ENCODE peak calls at places on chromosomes 12 and 14, in ten cellular contexts. B, Z, J, K, W, T, E, O, X and N are unnamed samples.
A peak's percentile ranks its signal among the peaks of the same experiment; 100 is the strongest.

GRCh38 chr12:34401659-34402227 is 379.4 kb downstream of the ALG10 start:
- DNase-seq in B (no peak), Z (no peak), J (peak; percentile 56), K (peak; percentile 76), W (no peak), T (peak; percentile 15), E (peak; percentile 1), O (peak; percentile 90), X (peak; percentile 8), N (peak; percentile 11)

GRCh38 chr12:27178723-27179398 is 65.2 kb upstream of the STK38L start:
- DNase-seq in B (no peak), Z (no peak), J (no peak), K (no peak), W (no peak), T (no peak), E (no peak), O (no peak), X (no peak), N (no peak)

GRCh38 chr12:6772331-6772695 is at the start of gene LAG3:
- DNase-seq in B (peak; percentile 38), Z (no peak), J (no peak), K (no peak), W (no peak), T (no peak), E (no peak), O (no peak), X (no peak), N (no peak)

GRCh38 chr12:18595406-18595805 is 142.4 kb downstream of the PLCZ1 start:
- DNase-seq in B (no peak), Z (no peak), J (no peak), K (no peak), W (no peak), T (no peak), E (no peak), O (no peak), X (no peak), N (no peak)

GRCh38 chr12:63940295-63940997 is 95.9 kb downstream of the SRGAP1 start:
- DNase-seq in B (no peak), Z (no peak), J (no peak), K (no peak), W (no peak), T (no peak), E (no peak), O (no peak), X (no peak), N (no peak)

GRCh38 chr14:80465541-80466220 is 254.4 kb upstream of the DIO2 start:
- DNase-seq in B (no peak), Z (no peak), J (no peak), K (no peak), W (no peak), T (no peak), E (no peak), O (no peak), X (no peak), N (no peak)

GRCh38 chr12:3493225-3494049 is 2.4 kb downstream of the PRMT8 start:
- DNase-seq in B (no peak), Z (no peak), J (no peak), K (no peak), W (no peak), T (no peak), E (no peak), O (no peak), X (no peak), N (no peak)

GRCh38 chr12:60760965-60761364 is 1165.1 kb downstream of the SLC16A7 start:
- DNase-seq in B (no peak), Z (no peak), J (no peak), K (no peak), W (peak; percentile 74), T (no peak), E (no peak), O (no peak), X (no peak), N (no peak)

GRCh38 chr14:65187421-65188049 is 85.2 kb upstream of the MAX start:
- DNase-seq in B (no peak), Z (no peak), J (no peak), K (no peak), W (no peak), T (no peak), E (no peak), O (no peak), X (no peak), N (no peak)

GRCh38 chr14:54762296-54762695 is 140.3 kb downstream of the GCH1 start:
- DNase-seq in B (no peak), Z (no peak), J (no peak), K (peak; percentile 53), W (no peak), T (no peak), E (peak; percentile 22), O (no peak), X (no peak), N (no peak)

GRCh38 chr14:51661504-51661903 is 9.8 kb downstream of the FRMD6 start:
- DNase-seq in B (no peak), Z (no peak), J (no peak), K (no peak), W (no peak), T (no peak), E (no peak), O (no peak), X (no peak), N (no peak)

GRCh38 chr12:12032771-12033588 is 37.8 kb upstream of the BCL2L14 start:
- DNase-seq in B (peak; percentile 87), Z (peak; percentile 83), J (peak; percentile 87), K (peak; percentile 87), W (peak; percentile 61), T (peak; percentile 82), E (peak; percentile 69), O (peak; percentile 94), X (peak; percentile 67), N (peak; percentile 77)

GRCh38 chr14:105061428-105062047 is 3.7 kb downstream of the GPR132 start:
- DNase-seq in B (peak; percentile 62), Z (no peak), J (peak; percentile 76), K (no peak), W (peak; percentile 87), T (peak; percentile 44), E (peak; percentile 61), O (no peak), X (peak; percentile 69), N (no peak)

GRCh38 chr12:104662908-104663307 is 206.2 kb downstream of the CHST11 start:
- DNase-seq in B (no peak), Z (no peak), J (no peak), K (peak; percentile 65), W (no peak), T (no peak), E (no peak), O (no peak), X (no peak), N (no peak)

GRCh38 chr14:30799933-30800332 is 74.4 kb upstream of the COCH start:
- DNase-seq in B (no peak), Z (no peak), J (no peak), K (no peak), W (no peak), T (no peak), E (no peak), O (no peak), X (no peak), N (no peak)

GRCh38 chr14:52391866-52392600 is 77.9 kb downstream of the PTGER2 start:
- DNase-seq in B (no peak), Z (peak; percentile 13), J (no peak), K (no peak), W (no peak), T (no peak), E (no peak), O (no peak), X (no peak), N (no peak)

GRCh38 chr12:91685917-91686316 is 459.7 kb downstream of the BTG1 start:
- DNase-seq in B (no peak), Z (peak; percentile 23), J (no peak), K (no peak), W (no peak), T (no peak), E (no peak), O (no peak), X (no peak), N (no peak)

GRCh38 chr12:473863-474577 is 14.3 kb downstream of the B4GALNT3 start:
- DNase-seq in B (no peak), Z (no peak), J (no peak), K (no peak), W (no peak), T (no peak), E (no peak), O (no peak), X (no peak), N (no peak)

GRCh38 chr14:77808250-77808649 is 8.3 kb downstream of the ADCK1 start:
- DNase-seq in B (no peak), Z (no peak), J (no peak), K (no peak), W (no peak), T (no peak), E (no peak), O (no peak), X (no peak), N (no peak)

DNA sequence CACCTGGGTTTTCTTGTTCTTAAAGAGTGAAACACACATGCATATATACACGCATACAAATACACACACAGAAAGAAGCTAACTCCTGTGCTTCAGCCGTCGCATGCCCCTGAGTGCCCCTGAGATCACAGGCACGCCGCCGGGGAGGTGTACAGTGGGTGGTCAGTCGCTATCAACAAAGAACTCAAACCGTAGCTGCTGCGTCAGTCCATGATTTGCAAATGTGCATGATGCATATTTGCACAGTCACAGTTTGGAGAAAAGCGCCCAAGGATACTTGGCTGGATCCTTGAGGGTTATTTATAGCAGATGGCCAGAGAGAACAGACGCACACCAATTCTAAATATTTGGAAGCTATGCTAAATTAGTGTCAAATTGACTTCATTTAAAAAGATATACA is 206.9 kb downstream of the TMEM132D start:
- DNase-seq in B (no peak), Z (no peak), J (no peak), K (no peak), W (no peak), T (no peak), E (no peak), O (peak; percentile 86), X (no peak), N (no peak)
- TF ChIP-seq POLR2AphosphoS5 in B (no peak), Z (no peak), J (no peak), K (no peak), W (no peak), T (no peak), E (no peak), O (no peak), X (no peak), N (no peak)

GRCh38 chr12:28817524-28817923 is 331.6 kb upstream of the FAR2 start:
- DNase-seq in B (no peak), Z (no peak), J (no peak), K (no peak), W (no peak), T (no peak), E (peak; percentile 11), O (no peak), X (no peak), N (no peak)
- TF ChIP-seq CTCF in B (no peak), Z (no peak), J (no peak), K (no peak), W (no peak), T (no peak), E (peak; percentile 64), O (no peak), X (no peak), N (no peak)

GRCh38 chr14:35234007-35234406 is 58.2 kb upstream of the PSMA6 start:
- DNase-seq in B (no peak), Z (no peak), J (no peak), K (no peak), W (no peak), T (no peak), E (no peak), O (no peak), X (no peak), N (no peak)
- H3K27ac ChIP-seq in B (no peak overlapping the region), Z (no peak overlapping the region), J (no peak overlapping the region), K (no peak overlapping the region), W (no peak overlapping the region), T (no peak overlapping the region), E (no peak overlapping the region), O (no peak overlapping the region), X (no peak overlapping the region), N (no peak overlapping the region)

GRCh38 chr14:103520269-103520656 is 2.4 kb downstream of the CKB start:
- DNase-seq in B (no peak), Z (no peak), J (no peak), K (no peak), W (no peak), T (no peak), E (no peak), O (no peak), X (no peak), N (no peak)
- TF ChIP-seq POLR2AphosphoS5 in B (no peak), Z (no peak), J (no peak), K (no peak), W (no peak), T (no peak), E (no peak), O (no peak), X (no peak), N (no peak)